ENCODE peak calls at places on chromosome 6, in four cellular contexts. D, W, V and F are unnamed samples.

GRCh38 chr6:12578751-12579150 is 137.8 kb upstream of the PHACTR1 start:
- DNase-seq in D (no peak), W (no peak), V (no peak), F (no peak)

GRCh38 chr6:31202259-31203166 is 32.0 kb upstream of the POU5F1 start:
- DNase-seq in D (no peak), W (no peak), V (no peak), F (no peak)

GRCh38 chr6:133546098-133546497 is 304.9 kb downstream of the EYA4 start:
- DNase-seq in D (peak), W (no peak), V (no peak), F (no peak)

GRCh38 chr6:146914563-146915483 is 289.4 kb upstream of the STXBP5 start:
- DNase-seq in D (peak), W (no peak), V (no peak), F (peak)

GRCh38 chr6:81774542-81774941 is 22.1 kb upstream of the TENT5A start:
- DNase-seq in D (no peak), W (peak), V (no peak), F (no peak)

GRCh38 chr6:7341989-7342742 is 29.2 kb upstream of the SSR1 start:
- DNase-seq in D (no peak), W (no peak), V (no peak), F (peak)

GRCh38 chr6:123415844-123416468 is 220.8 kb downstream of the TRDN start:
- DNase-seq in D (peak), W (peak), V (peak), F (peak)

GRCh38 chr6:90072961-90073464 is 178.7 kb downstream of the GJA10 start:
- DNase-seq in D (no peak), W (no peak), V (no peak), F (no peak)

GRCh38 chr6:105869835-105870506 is 216.2 kb upstream of the PRDM1 start:
- DNase-seq in D (no peak), W (no peak), V (no peak), F (no peak)

GRCh38 chr6:133242761-133243590 is 1.8 kb downstream of the EYA4 start:
- DNase-seq in D (peak), W (no peak), V (peak), F (peak)